ENCODE peak calls at places on chromosome X, in four cellular contexts. M, J, G and I are unnamed samples. For H3K36me3, the result is how much of the 10 kb centered on the place peaks cover.

GRCh38 chrX:132612990-132613564 is 124.2 kb upstream of the MBNL3 start:
- DNase-seq in M (peak), J (peak), G (peak), I (peak)

GRCh38 chrX:72125331-72126047 is 6.2 kb downstream of the RTL5 start:
- DNase-seq in M (no peak), J (no peak), G (no peak), I (no peak)

GRCh38 chrX:133947022-133947421 is 38.4 kb downstream of the GPC3 start:
- DNase-seq in M (no peak), J (no peak), G (no peak), I (no peak)

GRCh38 chrX:149013081-149013480 is 492.0 kb downstream of the IDS start:
- DNase-seq in M (no peak), J (no peak), G (no peak), I (no peak)

GRCh38 chrX:151151668-151152267 is 24.6 kb upstream of the GPR50 start:
- DNase-seq in M (peak), J (peak), G (peak), I (peak)

GRCh38 chrX:39017716-39018115 is 216.5 kb downstream of the MID1IP1 start:
- DNase-seq in M (no peak), J (no peak), G (no peak), I (no peak)

GRCh38 chrX:41482153-41482850 is 35.2 kb downstream of the NYX start:
- DNase-seq in M (peak), J (no peak), G (no peak), I (no peak)

GRCh38 chrX:44873415-44874270 is 655 bp downstream of the KDM6A start:
- DNase-seq in M (peak), J (peak), G (peak), I (peak)

GRCh38 chrX:136251042-136251991 is at the start of gene MAP7D3:
- DNase-seq in M (peak), J (peak), G (no peak), I (peak)

GRCh38 chrX:17390325-17390992 is 15.5 kb downstream of the NHS start:
- DNase-seq in M (peak), J (no peak), G (no peak), I (no peak)

GRCh38 chrX:6505960-6506359 is 29.0 kb downstream of the VCX3A start:
- DNase-seq in M (no peak), J (no peak), G (no peak), I (no peak)

DNA sequence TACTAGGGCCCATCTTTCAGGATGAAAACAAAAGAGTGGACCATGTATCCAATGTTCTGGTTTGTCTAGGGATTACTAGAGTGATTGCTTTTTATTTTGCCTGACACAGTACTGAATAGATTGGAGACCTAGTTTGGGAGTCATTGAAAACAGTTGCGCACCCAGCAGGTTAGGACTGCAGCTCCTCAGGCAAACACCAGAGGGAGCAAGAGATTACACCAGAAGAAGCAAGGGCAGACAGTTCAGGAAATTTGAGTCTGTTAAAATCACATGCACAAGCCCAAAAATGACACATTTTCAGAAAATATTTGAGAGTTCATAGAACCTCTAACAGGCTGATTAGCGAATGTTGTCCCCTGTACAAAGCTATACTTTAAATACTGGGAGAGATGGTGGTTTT is 55.6 kb downstream of the CYLC1 start:
- DNase-seq in M (peak), J (peak), G (peak), I (peak)
- TF ChIP-seq EZH2phosphoT487 in M (no peak), J (no peak), G (no peak), I (no peak)

DNA sequence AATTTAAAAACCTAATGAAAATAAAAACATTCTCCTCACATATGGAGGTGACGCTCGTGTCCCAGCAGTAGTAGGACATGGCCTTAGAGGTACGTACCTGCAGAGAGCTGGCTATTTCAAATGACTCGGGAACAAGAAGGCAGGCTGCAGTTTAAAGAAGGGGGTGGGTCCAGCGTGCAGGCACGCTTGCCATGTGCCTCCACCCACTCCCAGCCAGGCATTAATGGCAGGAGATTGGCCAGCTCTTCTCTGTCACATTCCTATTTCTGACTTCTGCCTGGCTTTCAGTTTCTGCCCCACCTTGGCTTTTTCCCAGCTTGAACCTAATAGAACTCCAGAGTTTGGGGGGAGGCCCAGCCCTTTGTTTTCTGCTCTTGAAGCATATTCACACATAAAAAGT is 17.2 kb downstream of the PDHA1 start:
- DNase-seq in M (no peak), J (no peak), G (no peak), I (no peak)
- H3K36me3 ChIP-seq in M (under half), J (under half), G (under half), I (under half)

GRCh38 chrX:31706456-31706855 is 634.6 kb upstream of the FTHL17 start:
- DNase-seq in M (no peak), J (no peak), G (no peak), I (no peak)

GRCh38 chrX:31704938-31705337 is 633.1 kb upstream of the FTHL17 start:
- DNase-seq in M (no peak), J (no peak), G (no peak), I (no peak)

GRCh38 chrX:31705816-31706215 is 634.0 kb upstream of the FTHL17 start:
- DNase-seq in M (no peak), J (no peak), G (no peak), I (no peak)

GRCh38 chrX:31713120-31713519 is 641.3 kb upstream of the FTHL17 start:
- DNase-seq in M (no peak), J (no peak), G (no peak), I (no peak)

GRCh38 chrX:31708116-31708515 is 636.3 kb upstream of the FTHL17 start:
- DNase-seq in M (no peak), J (no peak), G (no peak), I (no peak)
- TF ChIP-seq EZH2phosphoT487 in M (no peak), J (no peak), G (no peak), I (no peak)

DNA sequence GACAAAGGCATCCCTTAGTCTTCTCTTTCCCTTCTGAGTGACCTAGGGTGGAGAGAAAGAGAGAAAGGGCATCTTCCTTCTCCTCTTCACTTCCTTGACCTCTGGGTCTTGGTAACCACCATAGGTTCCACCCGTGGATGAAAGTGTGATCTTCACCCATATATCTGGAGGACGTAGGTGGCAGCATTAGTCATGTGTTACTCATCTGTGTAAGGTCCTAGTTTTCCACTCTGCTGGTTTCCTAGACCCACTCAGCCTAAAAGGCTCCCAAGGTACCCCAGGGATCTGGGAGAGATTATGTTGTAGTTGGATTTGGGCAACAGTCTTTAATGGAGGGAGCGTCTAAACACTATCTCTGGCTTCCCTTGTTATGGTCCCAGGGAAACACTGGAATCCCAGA is 45.5 kb upstream of the RAB9B start:
- DNase-seq in M (peak), J (no peak), G (peak), I (no peak)
- H3K36me3 ChIP-seq in M (under half), J (under half), G (under half), I (under half)

GRCh38 chrX:12790878-12791252 is 347 bp upstream of the PRPS2 start:
- DNase-seq in M (no peak), J (no peak), G (no peak), I (peak)
- TF ChIP-seq EZH2phosphoT487 in M (no peak), J (no peak), G (no peak), I (no peak)